ENCODE peak calls at places on chromosomes 13 and 19, in ten cellular contexts. V is uterus; M is CD8-positive, alpha-beta T cell; K is CD4-positive, CD25-positive, alpha-beta regulatory T cell; L is CD4-positive, alpha-beta memory T cell; Y is HAP-1; S is neuronal stem cell; U is fibroblast of lung; I is heart right ventricle; F is thyroid gland. A is an unnamed sample. For H3K4me1, the result is how much of the 10 kb centered on the place peaks cover.

GRCh38 chr13:99619207-99619606 is 117.9 kb downstream of the TM9SF2 start:
- DNase-seq in F (no peak), Y (no peak), V (no peak), K (no peak), M (no peak), L (no peak), S (no peak), I (no peak), U (no peak), A (no peak)

GRCh38 chr19:6253886-6254285 is 25.9 kb downstream of the MLLT1 start:
- DNase-seq in S (no peak), M (no peak), L (peak), I (no peak), V (no peak), K (no peak), U (no peak), F (no peak), Y (no peak), A (no peak)

GRCh38 chr19:42185281-42185680 is 32.2 kb downstream of the DEDD2 start:
- DNase-seq in V (no peak), Y (no peak), U (peak), L (no peak), M (no peak), K (peak), S (no peak), I (no peak), F (no peak), A (no peak)

GRCh38 chr19:3577741-3578344 is 5.1 kb downstream of the HMG20B start:
- DNase-seq in V (no peak), M (no peak), I (no peak), K (no peak), Y (no peak), F (no peak), S (no peak), L (no peak), U (no peak), A (no peak)

GRCh38 chr13:61453121-61453520 is 37.5 kb upstream of the PCDH20 start:
- DNase-seq in Y (no peak), L (no peak), S (no peak), U (no peak), I (no peak), F (no peak), V (no peak), M (no peak), K (no peak), A (no peak)

GRCh38 chr19:31875550-31875949 is 469.9 kb upstream of the ZNF507 start:
- DNase-seq in S (no peak), V (no peak), I (no peak), K (no peak), Y (no peak), F (no peak), U (no peak), M (no peak), L (no peak), A (no peak)

GRCh38 chr13:72643339-72643989 is 84.0 kb downstream of the MZT1 start:
- DNase-seq in I (peak), M (peak), V (no peak), Y (peak), L (no peak), F (peak), U (peak), K (peak), S (no peak), A (peak)

GRCh38 chr13:40639226-40639681 is 27.2 kb downstream of the FOXO1 start:
- DNase-seq in U (peak), Y (no peak), M (no peak), I (peak), S (no peak), K (no peak), F (no peak), V (no peak), L (no peak), A (peak)

GRCh38 chr13:23789576-23790346 is 99.4 kb downstream of the MIPEP start:
- DNase-seq in U (no peak), K (no peak), V (no peak), M (no peak), I (no peak), F (peak), L (no peak), Y (no peak), S (no peak), A (no peak)

GRCh38 chr13:77113496-77113895 is 86.5 kb upstream of the FBXL3 start:
- DNase-seq in U (no peak), Y (no peak), S (no peak), F (no peak), V (no peak), M (no peak), I (no peak), L (no peak), K (no peak), A (no peak)

GRCh38 chr19:53824134-53824611 is at the start of gene NLRP12:
- DNase-seq in F (no peak), L (no peak), K (no peak), M (no peak), U (no peak), I (no peak), V (no peak), S (no peak), Y (no peak), A (no peak)

GRCh38 chr19:41416194-41416674 is 10.9 kb downstream of the B3GNT8 start:
- DNase-seq in S (no peak), U (no peak), I (no peak), M (no peak), Y (no peak), V (no peak), F (no peak), L (no peak), K (no peak), A (no peak)

GRCh38 chr19:33388817-33389573 is 15.5 kb downstream of the CEBPG start:
- DNase-seq in K (no peak), V (peak), I (no peak), Y (no peak), U (no peak), F (peak), L (no peak), S (no peak), M (no peak), A (no peak)

GRCh38 chr13:100131863-100132574 is 43.1 kb downstream of the PCCA start:
- DNase-seq in S (no peak), I (no peak), M (no peak), Y (no peak), L (no peak), U (peak), F (no peak), V (no peak), K (peak), A (no peak)

GRCh38 chr13:79320433-79320832 is 85.6 kb downstream of the RBM26 start:
- DNase-seq in M (no peak), I (no peak), U (no peak), K (no peak), L (no peak), F (no peak), S (no peak), Y (no peak), V (no peak), A (no peak)

GRCh38 chr13:35499131-35500051 is 22.9 kb upstream of the MAB21L1 start:
- DNase-seq in L (no peak), V (no peak), K (no peak), Y (peak), U (no peak), M (no peak), F (peak), S (no peak), I (no peak), A (no peak)

GRCh38 chr13:90461398-90461797 is 886.1 kb upstream of the MIR17HG start:
- DNase-seq in S (no peak), M (no peak), I (no peak), Y (no peak), V (no peak), K (no peak), U (no peak), L (no peak), F (no peak), A (no peak)

GRCh38 chr13:96052655-96053002 is 572 bp downstream of the UGGT2 start:
- DNase-seq in L (no peak), S (no peak), K (no peak), F (no peak), Y (no peak), M (no peak), V (no peak), U (peak), I (no peak), A (no peak)

GRCh38 chr19:6587998-6588507 is 2.9 kb downstream of the CD70 start:
- DNase-seq in V (no peak), L (no peak), I (no peak), F (no peak), K (peak), U (no peak), M (no peak), Y (no peak), S (no peak), A (no peak)

GRCh38 chr13:113034451-113035208 is 65.6 kb downstream of the MCF2L start:
- DNase-seq in Y (peak), L (no peak), F (peak), K (no peak), U (peak), M (no peak), V (no peak), I (peak), S (peak), A (peak)

GRCh38 chr13:33379597-33379996 is 94.0 kb upstream of the STARD13 start:
- DNase-seq in Y (no peak), M (no peak), I (no peak), V (no peak), K (no peak), U (no peak), F (no peak), S (no peak), L (no peak), A (no peak)

GRCh38 chr19:41219924-41220567 is 1.0 kb downstream of the AXL start:
- DNase-seq in F (no peak), K (no peak), I (peak), U (peak), S (no peak), M (no peak), Y (no peak), L (no peak), V (peak), A (peak)

GRCh38 chr13:111872475-111873150 is 194.3 kb upstream of the SOX1 start:
- DNase-seq in S (no peak), F (no peak), L (no peak), U (no peak), M (no peak), K (no peak), Y (no peak), V (no peak), I (no peak), A (peak)

GRCh38 chr19:42131149-42132029 is 857 bp downstream of the POU2F2 start:
- DNase-seq in K (peak), S (no peak), U (no peak), Y (no peak), L (no peak), I (no peak), V (no peak), M (no peak), F (no peak), A (no peak)

GRCh38 chr19:40954573-40954972 is 36.5 kb upstream of the CYP2B6 start:
- DNase-seq in Y (no peak), V (no peak), F (no peak), U (no peak), S (no peak), I (no peak), M (no peak), K (peak), L (no peak), A (no peak)

GRCh38 chr19:10817291-10818038 is 18.5 kb downstream of the TMED1 start:
- DNase-seq in I (peak), F (peak), Y (no peak), L (no peak), S (no peak), U (peak), K (no peak), M (no peak), V (peak), A (no peak)

GRCh38 chr13:26132756-26133155 is 80.9 kb upstream of the SHISA2 start:
- DNase-seq in Y (no peak), F (no peak), S (peak), L (no peak), M (no peak), I (no peak), K (no peak), V (no peak), U (peak), A (no peak)

GRCh38 chr13:28753208-28753892 is 34.6 kb upstream of the SLC46A3 start:
- DNase-seq in S (no peak), F (peak), K (no peak), V (no peak), M (no peak), I (peak), Y (peak), L (no peak), U (peak), A (peak)

GRCh38 chr13:102846261-102847015 is 606 bp downstream of the ERCC5 start:
- DNase-seq in I (peak), K (peak), U (peak), S (no peak), F (peak), L (peak), M (peak), Y (peak), V (peak), A (peak)

GRCh38 chr19:39765091-39766076 is 13.3 kb upstream of the LEUTX start:
- DNase-seq in U (peak), M (peak), F (peak), V (peak), S (peak), L (no peak), Y (peak), I (peak), K (peak), A (peak)

GRCh38 chr19:35786299-35787160 is 11.2 kb downstream of the ARHGAP33 start:
- DNase-seq in K (no peak), U (no peak), V (no peak), L (no peak), M (no peak), S (no peak), F (no peak), Y (no peak), I (no peak), A (no peak)

GRCh38 chr13:40776681-40777165 is 5.7 kb upstream of the MRPS31 start:
- DNase-seq in U (peak), I (no peak), M (peak), V (no peak), Y (no peak), L (peak), S (no peak), K (peak), F (no peak), A (no peak)

GRCh38 chr13:66343224-66343828 is 886.8 kb downstream of the PCDH9 start:
- DNase-seq in V (no peak), K (no peak), U (no peak), L (no peak), F (no peak), M (no peak), I (no peak), S (no peak), Y (no peak), A (no peak)

GRCh38 chr19:681638-682037 is 5.4 kb downstream of the FSTL3 start:
- DNase-seq in I (no peak), L (no peak), F (no peak), K (no peak), V (no peak), Y (no peak), S (no peak), U (no peak), M (no peak), A (no peak)

GRCh38 chr19:1219786-1220451 is 14.3 kb downstream of the STK11 start:
- DNase-seq in Y (no peak), S (no peak), M (no peak), K (no peak), V (no peak), F (no peak), I (no peak), U (no peak), L (no peak), A (no peak)

GRCh38 chr19:6828698-6829633 is 56.5 kb downstream of the VAV1 start:
- DNase-seq in I (no peak), L (peak), F (no peak), V (no peak), K (peak), Y (no peak), S (no peak), U (no peak), M (peak), A (no peak)

GRCh38 chr13:99894105-99894504 is 77.5 kb downstream of the ZIC5 start:
- DNase-seq in U (no peak), K (no peak), F (no peak), Y (no peak), M (no peak), I (no peak), V (no peak), S (no peak), L (no peak), A (no peak)

GRCh38 chr19:12840091-12841079 is 2.1 kb downstream of the MAST1 start:
- DNase-seq in V (no peak), I (no peak), F (peak), U (peak), L (no peak), K (peak), S (peak), M (peak), Y (peak), A (peak)

GRCh38 chr13:110309159-110309476 is 2.0 kb downstream of the COL4A2 start:
- DNase-seq in L (no peak), S (no peak), U (no peak), K (no peak), F (no peak), Y (no peak), I (no peak), M (no peak), V (no peak), A (no peak)
- H3K4me1 ChIP-seq in L (under half), S (under half), U (under half), K (under half), F (under half), Y (under half), I (half or more), M (under half), V (under half), A (under half)

GRCh38 chr19:34556500-34556899 is 74.9 kb downstream of the WTIP start:
- DNase-seq in M (no peak), L (no peak), U (no peak), I (peak), Y (peak), F (no peak), V (no peak), K (peak), S (no peak), A (no peak)
- H3K4me3 ChIP-seq in M (no peak), L (no peak), U (no peak), I (no peak), Y (no peak), F (no peak), V (no peak), K (no peak), S (no peak), A (no peak)

GRCh38 chr19:18465214-18465963 is 27.5 kb upstream of the ISYNA1 start:
- DNase-seq in Y (no peak), S (no peak), I (no peak), F (no peak), L (no peak), U (no peak), M (no peak), V (no peak), K (no peak), A (no peak)
- H3K4me1 ChIP-seq in Y (under half), S (under half), I (half or more), F (under half), L (under half), U (under half), M (under half), V (under half), K (under half), A (half or more)

DNA sequence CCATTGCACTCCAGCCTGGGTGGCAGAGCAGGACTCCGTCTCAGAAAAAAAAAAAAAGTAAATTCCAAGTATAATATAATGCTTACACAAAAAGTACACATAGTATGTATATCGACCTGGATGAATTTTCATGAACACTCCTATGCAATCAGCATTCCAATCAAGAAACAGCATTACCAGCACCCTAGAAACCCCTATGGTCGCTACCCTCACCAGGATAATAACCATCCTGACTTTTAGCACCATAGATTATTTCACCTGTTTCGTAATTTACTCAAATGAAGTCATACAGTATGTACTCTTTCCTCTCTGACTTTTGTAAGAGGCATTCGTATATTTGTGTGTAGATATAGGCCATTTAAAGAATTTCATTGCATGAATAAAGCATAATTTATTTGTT is 47.6 kb downstream of the PCDH8 start:
- DNase-seq in F (no peak), L (no peak), S (no peak), V (no peak), Y (no peak), U (no peak), M (no peak), I (no peak), K (no peak), A (no peak)
- H3K4me3 ChIP-seq in F (no peak), L (no peak), S (no peak), V (no peak), Y (no peak), U (no peak), M (no peak), I (no peak), K (no peak), A (no peak)

GRCh38 chr19:38693380-38694223 is 46.2 kb downstream of the ACTN4 start:
- DNase-seq in U (peak), L (peak), K (peak), I (peak), M (peak), Y (no peak), V (no peak), F (peak), S (peak), A (no peak)

GRCh38 chr19:38697197-38697596 is 47.1 kb downstream of the CAPN12 start:
- DNase-seq in K (no peak), V (no peak), F (no peak), S (no peak), Y (no peak), M (no peak), L (no peak), U (no peak), I (no peak), A (no peak)

GRCh38 chr19:38696733-38697055 is 47.6 kb downstream of the CAPN12 start:
- DNase-seq in L (no peak), K (no peak), M (no peak), V (no peak), I (no peak), Y (no peak), F (no peak), S (no peak), U (no peak), A (no peak)

GRCh38 chr19:38695832-38696732 is 48.2 kb downstream of the CAPN12 start:
- DNase-seq in S (no peak), M (no peak), F (peak), Y (no peak), U (no peak), I (peak), V (no peak), K (no peak), L (no peak), A (no peak)

GRCh38 chr19:38695319-38695683 is 47.9 kb downstream of the ACTN4 start:
- DNase-seq in L (no peak), V (no peak), Y (no peak), F (no peak), K (no peak), M (no peak), U (no peak), I (no peak), S (no peak), A (no peak)
- H3K4me1 ChIP-seq in L (half or more), V (under half), Y (under half), F (half or more), K (half or more), M (under half), U (under half), I (half or more), S (under half), A (half or more)

DNA sequence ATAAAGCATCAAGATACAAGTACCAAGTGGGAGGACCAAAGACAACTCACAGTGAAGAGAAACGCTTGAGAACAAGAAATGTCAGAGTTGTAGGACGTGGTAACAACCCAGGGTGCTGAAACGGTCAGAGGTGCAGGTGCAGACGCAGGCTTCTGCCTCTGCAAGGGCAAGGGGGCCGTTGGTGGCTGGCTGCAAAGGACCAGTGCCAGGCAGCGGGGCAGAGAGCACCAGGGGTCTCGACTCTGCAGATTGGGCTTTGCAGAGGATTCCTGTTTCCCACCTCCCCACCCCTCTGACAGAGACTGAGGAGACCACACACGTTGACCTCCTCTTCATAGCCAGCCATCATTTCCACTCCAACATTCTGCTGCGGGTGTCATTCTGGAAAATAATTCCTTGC is 38.3 kb downstream of the RAB20 start:
- DNase-seq in U (no peak), K (no peak), I (no peak), Y (no peak), V (no peak), F (no peak), L (no peak), M (no peak), S (no peak), A (no peak)
- H3K4me3 ChIP-seq in U (no peak), K (no peak), I (no peak), Y (no peak), V (no peak), F (no peak), L (no peak), M (no peak), S (no peak), A (no peak)

A was measured in adrenal gland.